ENCODE peak calls at places on chromosomes 5 and 9, in six cellular contexts. One of them, this sample, is unnamed.

GRCh38 chr5:73399761-73400160 is 48.8 kb downstream of the FOXD1 start:
- DNase-seq in K562: no peak
- DNase-seq in A549: no peak
- DNase-seq in HepG2: no peak
- DNase-seq in SK-N-SH: no peak
- DNase-seq in H1: no peak
- DNase-seq in this sample: no peak

GRCh38 chr5:88743231-88743879 is 139.6 kb downstream of the MEF2C start:
- DNase-seq in K562: peak
- DNase-seq in A549: peak
- DNase-seq in H1: no peak
- DNase-seq in SK-N-SH: no peak
- DNase-seq in HepG2: no peak
- DNase-seq in this sample: no peak

GRCh38 chr9:124251605-124252366 is 6.0 kb upstream of the NEK6 start:
- DNase-seq in HepG2: no peak
- DNase-seq in SK-N-SH: no peak
- DNase-seq in A549: no peak
- DNase-seq in H1: no peak
- DNase-seq in K562: no peak
- DNase-seq in this sample: no peak

GRCh38 chr9:135394699-135395645 is 84.6 kb upstream of the PPP1R26 start:
- DNase-seq in SK-N-SH: no peak
- DNase-seq in K562: no peak
- DNase-seq in H1: no peak
- DNase-seq in HepG2: no peak
- DNase-seq in A549: no peak
- DNase-seq in this sample: no peak

GRCh38 chr9:130010151-130010988 is 32.6 kb downstream of the FNBP1 start:
- DNase-seq in HepG2: no peak
- DNase-seq in A549: no peak
- DNase-seq in H1: no peak
- DNase-seq in K562: no peak
- DNase-seq in SK-N-SH: no peak
- DNase-seq in this sample: no peak

GRCh38 chr5:10311595-10312425 is 4.1 kb upstream of the CMBL start:
- DNase-seq in SK-N-SH: no peak
- DNase-seq in HepG2: no peak
- DNase-seq in A549: no peak
- DNase-seq in H1: no peak
- DNase-seq in K562: no peak
- DNase-seq in this sample: no peak

GRCh38 chr5:16992444-16992843 is 56.4 kb upstream of the MYO10 start:
- DNase-seq in HepG2: no peak
- DNase-seq in A549: no peak
- DNase-seq in H1: no peak
- DNase-seq in SK-N-SH: no peak
- DNase-seq in K562: no peak
- DNase-seq in this sample: no peak

GRCh38 chr5:151082976-151083651 is 2.3 kb upstream of the TNIP1 start:
- DNase-seq in HepG2: no peak
- DNase-seq in SK-N-SH: no peak
- DNase-seq in H1: no peak
- DNase-seq in A549: peak
- DNase-seq in K562: no peak
- DNase-seq in this sample: no peak

GRCh38 chr9:127269440-127269839 is 4.9 kb downstream of the GARNL3 start:
- DNase-seq in H1: no peak
- DNase-seq in A549: no peak
- DNase-seq in HepG2: no peak
- DNase-seq in SK-N-SH: no peak
- DNase-seq in K562: no peak
- DNase-seq in this sample: no peak

GRCh38 chr5:132020568-132021339 is 9.3 kb upstream of the ACSL6 start:
- DNase-seq in HepG2: no peak
- DNase-seq in K562: peak
- DNase-seq in H1: no peak
- DNase-seq in SK-N-SH: no peak
- DNase-seq in A549: no peak
- DNase-seq in this sample: no peak

GRCh38 chr9:99466787-99467186 is 244.7 kb downstream of the SEC61B start:
- DNase-seq in SK-N-SH: no peak
- DNase-seq in A549: no peak
- DNase-seq in HepG2: peak
- DNase-seq in H1: no peak
- DNase-seq in K562: no peak
- DNase-seq in this sample: no peak

GRCh38 chr9:82363236-82363635 is 374.7 kb downstream of the SPATA31D1 start:
- DNase-seq in SK-N-SH: no peak
- DNase-seq in HepG2: no peak
- DNase-seq in H1: no peak
- DNase-seq in A549: no peak
- DNase-seq in K562: no peak
- DNase-seq in this sample: no peak

GRCh38 chr5:6358434-6358820 is 19.9 kb downstream of the MED10 start:
- DNase-seq in HepG2: no peak
- DNase-seq in A549: no peak
- DNase-seq in K562: no peak
- DNase-seq in H1: no peak
- DNase-seq in SK-N-SH: no peak
- DNase-seq in this sample: no peak

GRCh38 chr5:6359534-6359933 is 18.8 kb downstream of the MED10 start:
- DNase-seq in SK-N-SH: peak
- DNase-seq in K562: no peak
- DNase-seq in A549: no peak
- DNase-seq in HepG2: no peak
- DNase-seq in H1: no peak
- DNase-seq in this sample: no peak

GRCh38 chr5:6361101-6361500 is 17.2 kb downstream of the MED10 start:
- DNase-seq in SK-N-SH: no peak
- DNase-seq in A549: no peak
- DNase-seq in K562: no peak
- DNase-seq in HepG2: no peak
- DNase-seq in H1: no peak
- DNase-seq in this sample: no peak

GRCh38 chr5:6362846-6363245 is 15.5 kb downstream of the MED10 start:
- DNase-seq in SK-N-SH: no peak
- DNase-seq in H1: no peak
- DNase-seq in A549: no peak
- DNase-seq in HepG2: no peak
- DNase-seq in K562: no peak
- DNase-seq in this sample: no peak

GRCh38 chr5:6359941-6360683 is 18.2 kb downstream of the MED10 start:
- DNase-seq in SK-N-SH: peak
- DNase-seq in H1: no peak
- DNase-seq in K562: no peak
- DNase-seq in HepG2: no peak
- DNase-seq in A549: no peak
- DNase-seq in this sample: no peak
- TF ChIP-seq RFX5 in SK-N-SH: no peak
- TF ChIP-seq RFX5 in H1: no peak
- TF ChIP-seq RFX5 in K562: no peak
- TF ChIP-seq RFX5 in HepG2: no peak
- TF ChIP-seq RFX5 in A549: no peak
- TF ChIP-seq RFX5 in this sample: no peak

GRCh38 chr5:68027519-68027918 is 188.0 kb upstream of the PIK3R1 start:
- DNase-seq in HepG2: no peak
- DNase-seq in H1: no peak
- DNase-seq in K562: no peak
- DNase-seq in A549: no peak
- DNase-seq in SK-N-SH: no peak
- DNase-seq in this sample: no peak
- TF ChIP-seq EP300 in HepG2: no peak
- TF ChIP-seq EP300 in H1: no peak
- TF ChIP-seq EP300 in K562: no peak
- TF ChIP-seq EP300 in A549: no peak
- TF ChIP-seq EP300 in SK-N-SH: peak
- TF ChIP-seq EP300 in this sample: no peak

DNA sequence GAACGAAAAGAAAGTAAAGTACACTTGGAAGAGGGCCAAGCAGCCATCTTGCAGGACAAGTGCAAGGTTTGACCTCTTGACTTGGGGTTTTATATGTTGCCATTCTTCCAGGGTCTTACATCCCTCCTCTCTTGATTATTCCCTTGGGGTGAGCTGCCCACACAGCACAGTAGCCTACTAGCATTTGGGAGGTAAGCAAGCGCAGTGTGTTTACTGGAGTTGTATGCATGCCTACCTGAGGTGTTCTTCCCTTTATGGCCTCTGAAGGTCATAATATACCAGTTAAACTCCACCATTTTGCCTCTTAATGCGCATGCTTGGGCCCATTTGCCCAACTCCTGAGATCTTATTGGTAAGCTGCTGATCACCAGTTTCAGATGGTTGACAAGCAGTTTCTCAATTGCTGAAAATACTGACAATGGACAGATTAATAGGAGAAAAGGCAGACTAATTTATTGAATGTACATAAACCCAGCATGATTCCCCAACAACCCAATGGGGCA is 173.8 kb upstream of the SLC30A5 start:
- DNase-seq in K562: no peak
- DNase-seq in SK-N-SH: no peak
- DNase-seq in H1: no peak
- DNase-seq in HepG2: no peak
- DNase-seq in A549: no peak
- DNase-seq in this sample: no peak
- TF ChIP-seq RFX5 in K562: no peak
- TF ChIP-seq RFX5 in SK-N-SH: no peak
- TF ChIP-seq RFX5 in H1: no peak
- TF ChIP-seq RFX5 in HepG2: no peak
- TF ChIP-seq RFX5 in A549: no peak
- TF ChIP-seq RFX5 in this sample: no peak

DNA sequence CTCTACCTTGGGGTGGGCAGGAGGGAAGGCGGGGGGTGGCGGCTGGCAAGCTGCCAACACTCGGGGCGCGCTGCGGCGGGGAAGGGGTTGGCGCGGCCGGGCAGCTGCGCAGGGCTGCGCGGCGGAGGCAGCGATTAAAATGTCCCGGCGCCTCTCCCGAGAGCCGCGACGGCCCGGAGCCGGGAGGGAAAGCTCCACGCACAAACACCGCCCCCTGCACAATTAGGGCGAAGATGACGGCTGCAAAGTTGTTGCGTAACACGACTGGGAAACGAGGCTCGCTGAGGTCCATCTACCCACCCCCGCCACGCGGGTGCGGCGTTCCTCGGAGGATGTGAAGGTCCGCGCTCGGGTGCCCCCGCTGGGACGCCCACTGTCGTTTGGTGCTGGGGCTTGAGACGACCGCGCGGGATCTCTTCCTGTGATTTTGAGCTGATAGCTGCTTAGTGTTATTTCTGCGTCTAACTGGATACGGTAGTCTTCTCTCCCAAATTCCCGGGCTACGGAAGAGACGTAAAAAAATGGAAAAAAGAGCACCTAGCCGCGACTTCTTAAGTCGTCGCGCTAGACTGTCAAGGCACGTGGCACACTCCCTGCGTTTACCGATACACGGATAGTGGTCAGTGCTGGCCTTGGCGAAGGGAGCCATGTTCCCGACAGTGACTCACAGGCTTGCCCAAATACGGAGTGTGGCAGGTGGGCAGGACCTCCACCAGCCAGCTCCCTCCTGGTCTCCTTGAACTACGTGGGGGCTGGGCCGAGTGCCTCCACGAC is 958 bp upstream of the NFIL3 start:
- DNase-seq in SK-N-SH: peak
- DNase-seq in H1: no peak
- DNase-seq in K562: peak
- DNase-seq in A549: peak
- DNase-seq in HepG2: peak
- DNase-seq in this sample: no peak
- TF ChIP-seq EP300 in SK-N-SH: no peak
- TF ChIP-seq EP300 in H1: no peak
- TF ChIP-seq EP300 in K562: no peak
- TF ChIP-seq EP300 in A549: no peak
- TF ChIP-seq EP300 in HepG2: no peak
- TF ChIP-seq EP300 in this sample: no peak

DNA sequence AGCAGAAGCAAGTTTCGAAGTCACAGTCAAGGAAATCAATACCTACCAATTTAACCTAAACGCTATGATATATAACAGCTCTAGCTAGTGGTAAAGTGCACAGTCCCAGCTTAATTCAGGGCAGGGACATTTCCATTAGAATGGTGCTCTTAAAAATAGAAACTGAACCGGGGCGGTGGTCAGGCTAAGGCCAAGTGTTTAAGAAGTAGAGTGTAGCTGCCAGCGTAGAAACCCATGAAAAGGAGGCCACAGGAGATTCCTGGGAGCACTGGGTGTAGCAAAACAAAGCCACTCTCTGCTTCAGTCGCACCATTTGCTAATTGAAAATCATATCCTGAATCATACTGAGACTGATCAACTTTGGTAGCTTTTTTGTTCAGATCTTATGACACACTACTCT is 28.8 kb downstream of the PPIC start:
- DNase-seq in HepG2: no peak
- DNase-seq in SK-N-SH: no peak
- DNase-seq in K562: no peak
- DNase-seq in A549: no peak
- DNase-seq in H1: no peak
- DNase-seq in this sample: no peak
- TF ChIP-seq RFX5 in HepG2: no peak
- TF ChIP-seq RFX5 in SK-N-SH: no peak
- TF ChIP-seq RFX5 in K562: no peak
- TF ChIP-seq RFX5 in A549: no peak
- TF ChIP-seq RFX5 in H1: no peak
- TF ChIP-seq RFX5 in this sample: no peak

DNA sequence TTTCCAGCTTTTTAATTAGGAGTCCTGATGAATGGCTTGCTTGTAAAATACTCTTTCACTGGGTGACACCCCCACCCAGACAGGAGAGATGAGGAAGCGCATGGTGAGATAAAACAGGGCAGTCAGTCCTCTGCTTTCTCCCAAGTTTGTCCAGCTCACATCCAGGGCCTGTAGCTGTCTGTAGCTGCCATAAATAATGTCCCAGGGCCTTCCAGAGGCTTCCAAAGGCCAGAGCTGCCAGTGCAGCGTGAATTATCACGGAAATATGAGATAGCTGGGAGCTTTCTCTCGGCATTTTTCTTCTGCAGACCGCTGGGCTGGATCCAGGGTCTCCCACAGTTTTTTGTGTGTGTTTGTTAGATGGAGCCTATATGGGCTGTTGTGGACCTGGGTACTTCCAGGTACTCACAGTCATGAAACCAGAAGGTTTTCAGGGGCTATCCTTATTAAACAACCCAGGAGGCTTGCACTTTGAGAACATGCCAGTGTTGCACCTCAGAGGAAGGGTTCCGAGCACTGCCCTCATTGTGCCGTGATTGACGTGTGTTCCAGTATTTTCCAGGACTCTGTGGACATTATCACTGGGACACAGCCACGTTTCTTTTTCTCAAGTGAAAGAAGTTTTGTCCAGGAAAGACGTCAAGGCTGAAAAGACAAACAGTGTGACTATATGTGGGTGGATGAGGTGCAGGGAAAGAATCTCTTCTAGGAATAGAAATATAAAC is 117.5 kb downstream of the FGF1 start:
- DNase-seq in SK-N-SH: no peak
- DNase-seq in HepG2: no peak
- DNase-seq in A549: no peak
- DNase-seq in H1: no peak
- DNase-seq in K562: no peak
- DNase-seq in this sample: no peak
- TF ChIP-seq EP300 in SK-N-SH: no peak
- TF ChIP-seq EP300 in HepG2: no peak
- TF ChIP-seq EP300 in A549: no peak
- TF ChIP-seq EP300 in H1: no peak
- TF ChIP-seq EP300 in K562: no peak
- TF ChIP-seq EP300 in this sample: no peak

GRCh38 chr5:143314664-143315063 is 88.8 kb downstream of the NR3C1 start:
- DNase-seq in SK-N-SH: no peak
- DNase-seq in H1: no peak
- DNase-seq in K562: no peak
- DNase-seq in A549: no peak
- DNase-seq in HepG2: no peak
- DNase-seq in this sample: no peak
- TF ChIP-seq RFX5 in SK-N-SH: no peak
- TF ChIP-seq RFX5 in H1: no peak
- TF ChIP-seq RFX5 in K562: no peak
- TF ChIP-seq RFX5 in A549: no peak
- TF ChIP-seq RFX5 in HepG2: no peak
- TF ChIP-seq RFX5 in this sample: no peak